ENCODE peak calls at places on chromosome 13, in four cellular contexts. K, F, W and X are unnamed samples.

GRCh38 chr13:36059366-36059765 is 71.8 kb downstream of the DCLK1 start:
- DNase-seq in F (no peak), K (no peak), W (no peak), X (no peak)

GRCh38 chr13:37966266-37966665 is 96.7 kb upstream of the TRPC4 start:
- DNase-seq in W (no peak), F (peak), K (no peak), X (no peak)

GRCh38 chr13:102089722-102090121 is 312.1 kb downstream of the FGF14 start:
- DNase-seq in K (no peak), F (no peak), W (no peak), X (no peak)

GRCh38 chr13:100454876-100455275 is 133.7 kb downstream of the GGACT start:
- DNase-seq in K (no peak), W (no peak), F (peak), X (no peak)

GRCh38 chr13:29551214-29551613 is 44.3 kb downstream of the SLC7A1 start:
- DNase-seq in K (no peak), F (no peak), W (no peak), X (no peak)

GRCh38 chr13:95217920-95218830 is 83.1 kb downstream of the ABCC4 start:
- DNase-seq in W (no peak), K (no peak), F (peak), X (no peak)

GRCh38 chr13:79011179-79011578 is 352.2 kb upstream of the OBI1 start:
- DNase-seq in F (no peak), K (no peak), W (no peak), X (no peak)

GRCh38 chr13:85520445-85520844 is 278.8 kb downstream of the SLITRK6 start:
- DNase-seq in K (no peak), F (peak), W (no peak), X (no peak)

GRCh38 chr13:79497852-79498251 is 16.9 kb downstream of the NDFIP2 start:
- DNase-seq in F (no peak), K (no peak), W (no peak), X (no peak)

GRCh38 chr13:28819046-28819747 is 942 bp upstream of the MTUS2 start:
- DNase-seq in K (no peak), F (peak), W (no peak), X (no peak)

GRCh38 chr13:45219123-45219891 is 18.5 kb upstream of the KCTD4 start:
- DNase-seq in W (no peak), F (peak), K (no peak), X (no peak)

GRCh38 chr13:26424181-26424580 is 133.3 kb upstream of the WASF3 start:
- DNase-seq in F (no peak), K (no peak), W (no peak), X (no peak)

GRCh38 chr13:113862191-113862765 is 1.6 kb downstream of the GAS6 start:
- DNase-seq in K (peak), F (no peak), W (peak), X (peak)

GRCh38 chr13:21944610-21945009 is 273.7 kb downstream of the FGF9 start:
- DNase-seq in F (no peak), K (no peak), W (no peak), X (no peak)

DNA sequence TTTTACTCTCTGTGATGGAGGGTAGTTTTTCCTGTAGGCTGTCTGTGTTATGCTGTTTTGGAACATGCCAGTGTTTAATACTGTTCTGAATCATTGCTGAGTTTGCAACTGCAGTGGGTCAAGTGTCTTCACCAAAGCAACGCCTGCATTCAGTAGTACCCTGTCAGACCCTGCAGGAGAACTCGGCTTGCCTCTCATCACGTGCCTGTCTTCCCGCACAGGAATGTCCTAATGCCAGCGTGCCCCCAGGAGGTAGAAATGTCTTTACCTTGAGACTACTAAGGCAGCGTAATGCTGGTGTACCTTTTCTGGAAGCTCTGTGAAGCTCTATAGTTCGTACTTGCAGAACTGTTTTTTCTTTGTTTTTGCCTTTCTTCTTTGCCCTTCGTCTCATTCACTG is 42.3 kb downstream of the POLR1D start:
- DNase-seq in K (no peak), W (no peak), F (no peak), X (no peak)
- TF ChIP-seq CTCF in K (no peak), W (no peak), F (no peak), X (no peak)

GRCh38 chr13:34420975-34421719 is 520.9 kb upstream of the NBEA start:
- DNase-seq in F (peak), W (no peak), K (no peak), X (no peak)
- TF ChIP-seq CTCF in F (peak), W (no peak), K (no peak), X (peak)

DNA sequence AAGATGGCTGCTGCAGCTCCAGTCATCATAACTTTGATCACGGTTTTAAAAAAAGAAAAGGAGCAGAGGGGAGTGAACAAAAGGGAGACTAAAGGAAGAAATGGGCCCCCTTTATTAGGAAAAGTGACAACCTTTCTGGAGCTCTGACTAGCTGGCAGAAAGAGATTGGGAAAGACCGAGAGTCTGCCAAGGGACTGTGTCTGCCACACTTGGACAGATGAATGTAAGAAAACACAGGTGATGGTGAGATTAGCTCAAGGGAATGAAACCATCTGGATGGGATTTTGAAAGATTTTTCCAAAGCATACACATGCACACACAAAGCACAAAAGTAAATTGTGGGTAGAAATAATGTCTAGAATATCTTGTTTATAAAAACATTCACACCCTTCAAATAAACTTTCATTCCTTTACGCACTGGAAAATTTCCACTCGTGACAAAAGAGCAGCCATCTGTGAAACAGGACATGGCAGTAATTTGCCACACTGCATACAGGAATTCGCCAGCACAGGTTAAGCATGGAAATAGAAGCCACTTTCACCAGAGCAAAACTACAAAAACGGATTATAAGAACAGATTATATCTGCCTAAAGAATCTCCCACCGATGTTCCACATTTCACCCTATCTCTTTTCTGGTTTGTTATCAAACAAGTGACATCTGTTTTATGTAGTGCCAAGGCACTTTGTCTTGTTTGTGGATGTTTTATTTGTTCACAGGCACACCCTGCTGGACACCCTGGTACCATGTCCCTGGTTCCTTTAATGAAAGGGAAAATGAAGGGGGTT is 819.5 kb downstream of the DIAPH3 start:
- DNase-seq in K (no peak), W (no peak), F (no peak), X (no peak)
- TF ChIP-seq CTCF in K (no peak), W (no peak), F (no peak), X (no peak)

GRCh38 chr13:25233861-25234260 is 53.4 kb downstream of the MTMR6 start:
- DNase-seq in K (no peak), F (no peak), W (no peak), X (no peak)

GRCh38 chr13:25237083-25237482 is 50.2 kb downstream of the MTMR6 start:
- DNase-seq in K (no peak), W (no peak), F (no peak), X (no peak)

GRCh38 chr13:25231537-25231936 is 55.8 kb downstream of the MTMR6 start:
- DNase-seq in K (no peak), F (no peak), W (no peak), X (no peak)

GRCh38 chr13:25227690-25228089 is 55.6 kb upstream of the AMER2 start:
- DNase-seq in F (no peak), W (no peak), K (peak), X (no peak)

GRCh38 chr13:25232937-25233515 is 54.3 kb downstream of the MTMR6 start:
- DNase-seq in W (no peak), K (no peak), F (peak), X (no peak)
- TF ChIP-seq CTCF in W (peak), K (no peak), F (peak), X (peak)

DNA sequence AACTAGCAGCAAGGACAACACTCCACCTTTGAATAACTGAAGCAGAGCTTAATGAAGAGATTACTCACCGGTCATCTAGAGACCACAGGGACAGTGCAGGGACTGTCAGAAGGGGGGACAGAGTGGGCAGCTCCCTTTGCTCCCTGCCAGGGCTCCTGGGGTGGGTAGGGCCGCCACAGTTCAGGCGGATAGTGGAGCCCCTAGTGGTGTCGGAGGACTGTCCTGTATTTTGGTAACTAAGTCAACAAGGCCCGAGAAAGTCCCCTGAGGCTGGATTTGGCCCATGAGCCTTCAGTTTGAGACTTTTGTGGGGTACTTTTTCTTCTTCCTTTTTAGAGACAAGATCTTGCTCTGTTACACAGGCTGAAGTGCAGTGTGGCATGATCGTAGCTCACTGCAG is 44.6 kb downstream of the GJA3 start:
- DNase-seq in K (no peak), W (no peak), F (no peak), X (no peak)
- TF ChIP-seq CTCF in K (no peak), W (no peak), F (no peak), X (no peak)

DNA sequence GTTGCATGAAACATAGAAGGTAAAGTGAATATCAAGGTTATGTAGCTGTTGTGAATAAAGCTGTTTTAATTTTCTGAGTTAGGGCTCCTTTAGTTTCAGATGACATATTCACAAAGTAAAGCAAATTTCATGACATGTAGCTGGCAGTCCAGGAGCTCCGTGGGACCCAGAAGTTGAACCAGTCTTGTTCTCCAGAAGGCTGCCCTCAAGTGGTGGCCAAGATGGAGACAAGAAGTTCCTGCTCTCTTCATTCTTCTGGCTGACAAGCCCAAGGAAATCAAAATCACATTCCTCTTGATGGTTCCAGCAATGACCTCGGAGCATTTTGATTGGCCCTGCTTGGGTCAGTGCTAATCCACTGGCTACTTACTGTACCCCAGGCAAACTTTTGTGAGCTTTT is 128.7 kb downstream of the LIG4 start:
- DNase-seq in F (peak), K (no peak), W (no peak), X (no peak)
- TF ChIP-seq CTCF in F (peak), K (no peak), W (no peak), X (peak)

GRCh38 chr13:97809576-97809975 is 143.9 kb upstream of the IPO5 start:
- DNase-seq in W (no peak), F (peak), K (no peak), X (no peak)

GRCh38 chr13:97810152-97810551 is 143.3 kb upstream of the IPO5 start:
- DNase-seq in K (no peak), W (no peak), F (peak), X (no peak)
- TF ChIP-seq CTCF in K (no peak), W (no peak), F (peak), X (peak)

GRCh38 chr13:110915874-110916670 is 1.2 kb upstream of the ANKRD10 start:
- DNase-seq in W (no peak), K (no peak), F (peak), X (no peak)

GRCh38 chr13:110916671-110917142 is 1.8 kb upstream of the ANKRD10 start:
- DNase-seq in F (no peak), K (no peak), W (no peak), X (no peak)

GRCh38 chr13:110914293-110915056 is 394 bp downstream of the ANKRD10 start:
- DNase-seq in K (peak), F (peak), W (peak), X (peak)

GRCh38 chr13:110913911-110914292 is 967 bp downstream of the ANKRD10 start:
- DNase-seq in K (peak), F (no peak), W (no peak), X (no peak)

DNA sequence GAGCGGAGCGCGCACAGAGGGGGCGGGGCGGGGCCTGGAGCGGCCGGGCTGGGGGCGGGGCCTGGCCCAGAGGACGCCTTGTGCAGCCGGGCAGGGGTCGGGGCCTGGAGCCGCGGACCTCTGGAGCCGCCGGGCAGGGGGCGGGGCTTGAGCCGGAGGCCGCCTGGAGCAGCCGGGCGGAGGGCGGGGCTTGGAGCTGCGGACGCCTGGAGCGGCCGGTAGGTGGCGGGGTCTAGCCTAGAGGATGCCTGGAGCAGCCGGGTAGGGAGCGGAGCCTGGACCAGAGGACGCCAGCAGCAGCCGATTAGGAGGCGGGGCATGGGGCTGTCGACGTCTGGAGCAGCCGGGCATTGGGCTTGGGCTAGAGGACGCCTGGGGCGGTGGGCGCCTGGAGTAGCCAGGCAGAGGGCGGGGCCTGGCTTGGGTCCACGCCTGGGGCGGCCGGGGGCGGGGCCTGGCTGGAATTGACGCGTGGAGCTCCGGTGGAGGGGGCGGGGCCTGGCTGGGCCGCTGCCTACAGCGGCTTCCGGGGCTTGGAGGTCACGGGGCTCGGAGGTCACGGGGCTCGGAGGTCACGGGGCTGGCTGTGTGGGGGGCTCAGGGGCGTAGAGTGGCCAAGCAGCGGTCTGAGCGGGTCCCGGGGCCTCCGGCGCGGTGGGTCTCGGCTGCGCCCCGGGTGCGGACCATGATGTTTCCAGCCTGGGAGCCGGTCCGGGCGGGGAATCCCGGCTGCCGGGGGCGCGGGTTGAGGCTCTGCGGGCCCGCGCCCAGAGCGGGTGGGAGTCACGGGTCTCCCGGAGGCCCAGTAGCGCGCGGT is at the start of gene ANKRD10:
- DNase-seq in W (peak), K (peak), F (peak), X (peak)
- TF ChIP-seq CTCF in W (peak), K (no peak), F (peak), X (peak)

GRCh38 chr13:60169239-60170031 is 5.7 kb upstream of the DIAPH3 start:
- DNase-seq in K (no peak), F (peak), W (no peak), X (no peak)
- TF ChIP-seq CTCF in K (no peak), F (peak), W (no peak), X (no peak)